ENCODE peak calls at places on chromosomes 13 and 19, in eight cellular contexts. A is IMR-90, O is AG10803, D is cardiac fibroblast, R is colonic mucosa, S is right atrium auricular region, P is neuronal stem cell, L is transverse colon. J is an unnamed sample.
A peak's percentile ranks its signal among the peaks of the same experiment; 100 is the strongest.

GRCh38 chr19:4089946-4090345 is 23.2 kb upstream of the ZBTB7A start:
- DNase-seq in A (no peak), O (no peak), D (no peak), R (no peak), S (no peak), P (no peak), L (no peak), J (no peak)

GRCh38 chr13:53343345-53343744 is 314.7 kb downstream of the OLFM4 start:
- DNase-seq in A (no peak), O (no peak), D (no peak), R (no peak), S (no peak), P (peak; percentile 45), L (no peak), J (no peak)

GRCh38 chr19:36060430-36060829 is 5.7 kb downstream of the WDR62 start:
- DNase-seq in A (peak; percentile 63), O (peak; percentile 59), D (peak; percentile 68), R (no peak), S (no peak), P (no peak), L (peak; percentile 24), J (peak; percentile 64)

GRCh38 chr19:50549927-50550593 is 18.2 kb downstream of the LRRC4B start:
- DNase-seq in A (no peak), O (no peak), D (no peak), R (no peak), S (no peak), P (no peak), L (no peak), J (no peak)

GRCh38 chr19:35905178-35905727 is 2.8 kb downstream of the TYROBP start:
- DNase-seq in A (peak; percentile 50), O (no peak), D (no peak), R (no peak), S (no peak), P (no peak), L (no peak), J (no peak)

GRCh38 chr19:52660981-52661380 is 22.8 kb upstream of the ZNF83 start:
- DNase-seq in A (peak; percentile 47), O (peak; percentile 10), D (peak; percentile 14), R (no peak), S (no peak), P (no peak), L (no peak), J (peak; percentile 32)

GRCh38 chr13:113586661-113587479 is 2.3 kb downstream of the TFDP1 start:
- DNase-seq in A (no peak), O (no peak), D (no peak), R (peak; percentile 17), S (peak; percentile 53), P (no peak), L (peak; percentile 6), J (no peak)

GRCh38 chr13:67416047-67416925 is 186.2 kb upstream of the PCDH9 start:
- DNase-seq in A (peak; percentile 29), O (peak; percentile 1), D (peak; percentile 81), R (no peak), S (no peak), P (peak; percentile 6), L (no peak), J (peak; percentile 39)

GRCh38 chr19:53993448-53993847 is 2.0 kb downstream of the CACNG6 start:
- DNase-seq in A (no peak), O (no peak), D (no peak), R (no peak), S (no peak), P (no peak), L (no peak), J (no peak)

GRCh38 chr19:53992815-53993214 is 1.4 kb downstream of the CACNG6 start:
- DNase-seq in A (no peak), O (no peak), D (no peak), R (no peak), S (no peak), P (no peak), L (no peak), J (no peak)

GRCh38 chr19:53989600-53990533 is 1.6 kb upstream of the CACNG6 start:
- DNase-seq in A (no peak), O (no peak), D (peak; percentile 46), R (no peak), S (no peak), P (no peak), L (no peak), J (no peak)

GRCh38 chr19:53992211-53992610 is 774 bp downstream of the CACNG6 start:
- DNase-seq in A (no peak), O (no peak), D (no peak), R (no peak), S (no peak), P (no peak), L (no peak), J (no peak)

GRCh38 chr19:53991224-53992113 is at the start of gene CACNG6:
- DNase-seq in A (no peak), O (no peak), D (peak; percentile 41), R (no peak), S (no peak), P (peak; percentile 43), L (no peak), J (no peak)
- H3K4me3 ChIP-seq in A (peak within 1 kb of the TSS; percentile 25), O (peak within 1 kb of the TSS; percentile 30), D (peak within 1 kb of the TSS; percentile 41), R (peak within 1 kb of the TSS; percentile 17), S (peak within 1 kb of the TSS; percentile 42), P (peak within 1 kb of the TSS; percentile 42), L (peak within 1 kb of the TSS; percentile 15), J (peak within 1 kb of the TSS; percentile 27)

GRCh38 chr19:55581828-55582223 is 1.2 kb upstream of the ZNF579 start:
- DNase-seq in A (no peak), O (no peak), D (no peak), R (no peak), S (no peak), P (no peak), L (no peak), J (no peak)
- H3K4me3 ChIP-seq in A (no peak overlapping the region), O (no peak overlapping the region), D (no peak overlapping the region), R (no peak overlapping the region), S (no peak overlapping the region), P (no peak overlapping the region), L (no peak overlapping the region), J (no peak overlapping the region)

GRCh38 chr19:56476093-56476492 is 1.1 kb downstream of the ZNF667 start:
- DNase-seq in A (no peak), O (no peak), D (no peak), R (no peak), S (no peak), P (no peak), L (no peak), J (no peak)
- H3K4me3 ChIP-seq in A (peak overlapping the region; percentile 70), O (peak overlapping the region; percentile 91), D (peak overlapping the region; percentile 92), R (no peak overlapping the region), S (peak overlapping the region; percentile 69), P (no peak overlapping the region), L (no peak overlapping the region), J (no peak overlapping the region)

DNA sequence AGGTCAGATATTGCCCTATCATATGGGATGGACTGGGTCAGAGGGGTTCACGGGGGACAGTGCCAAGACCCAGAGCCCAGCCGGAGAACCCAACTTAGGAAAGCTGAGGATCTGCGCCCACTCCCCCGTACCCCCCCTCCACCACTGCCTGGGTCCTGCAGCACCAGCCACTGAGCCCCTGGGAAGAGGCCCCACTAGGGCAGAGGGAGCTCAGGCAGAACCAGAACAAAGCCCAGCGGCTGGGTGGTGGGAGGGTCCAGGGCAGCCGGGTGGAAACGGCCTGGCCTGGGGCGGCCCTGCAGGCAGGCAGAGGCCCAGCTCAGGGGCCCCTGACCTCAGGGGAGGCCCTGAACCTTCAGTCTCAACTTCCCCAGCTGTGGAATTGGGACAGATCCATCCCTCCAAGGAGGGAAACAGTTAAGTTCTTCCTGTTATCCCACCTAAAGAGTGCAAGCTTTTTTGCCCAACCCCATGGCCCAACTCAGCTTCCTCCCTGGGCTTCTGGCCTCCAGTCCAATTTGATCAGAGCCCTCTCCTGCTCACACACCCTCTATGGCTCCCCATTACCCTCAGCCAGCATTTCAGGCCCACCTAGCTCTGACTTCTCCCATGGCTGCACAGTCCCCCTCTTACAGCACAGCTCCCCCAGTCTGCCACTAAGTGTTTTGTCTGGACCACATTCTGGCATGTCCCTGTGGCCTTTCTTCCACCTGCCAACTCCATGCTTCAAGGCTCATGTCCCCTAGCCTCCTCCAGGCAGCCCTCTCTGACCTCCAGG is 3.1 kb downstream of the NR2F6 start:
- DNase-seq in A (no peak), O (no peak), D (no peak), R (no peak), S (no peak), P (no peak), L (no peak), J (no peak)
- H3K4me3 ChIP-seq in A (no peak overlapping the region), O (peak overlapping the region; percentile 89), D (peak overlapping the region; percentile 86), R (peak overlapping the region; percentile 80), S (no peak overlapping the region), P (peak overlapping the region; percentile 92), L (peak overlapping the region; percentile 95), J (peak overlapping the region; percentile 80)

DNA sequence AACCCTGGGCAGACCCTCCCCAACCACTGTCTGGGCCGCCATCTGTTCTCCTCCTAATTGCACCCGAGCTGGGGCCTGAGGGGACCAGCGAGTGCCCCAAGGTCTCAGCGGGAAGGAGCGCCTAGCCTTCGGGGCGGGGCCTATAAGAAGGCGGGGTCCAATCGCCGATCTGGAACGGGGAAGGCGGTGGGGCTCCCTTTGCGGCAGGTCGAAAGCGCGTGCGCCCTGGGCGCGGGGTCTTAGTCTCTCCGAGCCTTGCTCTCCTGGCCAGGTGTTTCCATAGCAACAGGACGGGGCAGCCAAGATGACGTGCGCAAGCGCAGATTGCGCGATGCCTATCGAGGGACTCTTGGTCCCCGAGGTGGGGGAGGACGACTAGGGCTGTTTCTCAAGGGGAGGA is 2.8 kb downstream of the MAST1 start:
- DNase-seq in A (peak; percentile 20), O (no peak), D (peak; percentile 29), R (no peak), S (no peak), P (peak; percentile 96), L (no peak), J (no peak)
- H3K4me3 ChIP-seq in A (peak overlapping the region; percentile 7), O (peak overlapping the region; percentile 34), D (peak overlapping the region; percentile 38), R (peak overlapping the region; percentile 13), S (peak overlapping the region; percentile 35), P (peak overlapping the region; percentile 20), L (peak overlapping the region; percentile 8), J (peak overlapping the region; percentile 15)

J was measured in astrocyte of the spinal cord.